ENCODE peak calls at places on chromosomes 1 and 21, in five cellular contexts. A is activated naive CD8-positive, alpha-beta T cell treated with anti-CD3 and anti-CD28 coated beads, Interleukin-2, amount 50 U/mL, for 16 hours; I is T-helper 17 cell; P is stimulated activated CD4-positive, alpha-beta T cell treated with anti-CD3 and anti-CD28 coated beads, Interleukin-15, amount 100 ng/mL, for 1 hour; C is fibroblast of the aortic adventitia. W is an unnamed sample.

GRCh38 chr1:2415801-2416208 is 3.4 kb upstream of the PEX10 start:
- DNase-seq in I (no peak), C (no peak), P (no peak), A (no peak), W (no peak)

GRCh38 chr1:217135987-217136894 is 413.0 kb upstream of the ESRRG start:
- DNase-seq in C (no peak), I (no peak), A (no peak), P (no peak), W (no peak)

GRCh38 chr1:238628130-238628529 is 737.4 kb upstream of the ZP4 start:
- DNase-seq in P (no peak), A (no peak), C (peak; percentile 39), I (no peak), W (no peak)

GRCh38 chr21:42570362-42570761 is 56.7 kb downstream of the SLC37A1 start:
- DNase-seq in P (no peak), I (no peak), C (no peak), A (no peak), W (no peak)

GRCh38 chr1:71156633-71157032 is 75.8 kb upstream of the ZRANB2 start:
- DNase-seq in C (no peak), I (no peak), A (no peak), P (no peak), W (no peak)

GRCh38 chr1:184664042-184664659 is 90.5 kb downstream of the EDEM3 start:
- DNase-seq in C (peak; percentile 73), I (peak; percentile 14), P (no peak), A (no peak), W (no peak)

GRCh38 chr21:41678016-41678935 is 88.6 kb downstream of the RIPK4 start:
- DNase-seq in C (no peak), I (no peak), P (no peak), A (no peak), W (no peak)

GRCh38 chr21:15978158-15978805 is 248.5 kb downstream of the USP25 start:
- DNase-seq in P (no peak), I (no peak), C (peak; percentile 84), A (no peak), W (no peak)

GRCh38 chr1:37926061-37926924 is 20.6 kb downstream of the INPP5B start:
- DNase-seq in P (no peak), C (no peak), I (no peak), A (no peak), W (no peak)

GRCh38 chr1:231867607-231868006 is 241.0 kb downstream of the DISC1 start:
- DNase-seq in I (no peak), P (no peak), C (no peak), A (no peak), W (no peak)

GRCh38 chr21:45326169-45326833 is 38.6 kb upstream of the POFUT2 start:
- DNase-seq in P (no peak), A (no peak), C (no peak), I (no peak), W (no peak)

GRCh38 chr1:227790868-227791267 is 24.6 kb upstream of the PRSS38 start:
- DNase-seq in A (no peak), I (no peak), C (no peak), P (no peak), W (no peak)